ENCODE peak calls at places on chromosomes 7 and 10, in four cellular contexts. One of them, this sample, is unnamed. For H3K4me1, the result is how much of the 10 kb centered on the place peaks cover.

GRCh38 chr10:77416327-77417135 is 221.1 kb downstream of the KCNMA1 start:
- DNase-seq in A549: peak
- DNase-seq in CD8-positive, alpha-beta T cell: no peak
- DNase-seq in left ventricle myocardium inferior: no peak
- DNase-seq in this sample: no peak

GRCh38 chr7:127938588-127938987 is 92.6 kb downstream of the LRRC4 start:
- DNase-seq in CD8-positive, alpha-beta T cell: no peak
- DNase-seq in left ventricle myocardium inferior: no peak
- DNase-seq in A549: peak
- DNase-seq in this sample: no peak

GRCh38 chr10:112799726-112800510 is 150.1 kb upstream of the TCF7L2 start:
- DNase-seq in CD8-positive, alpha-beta T cell: no peak
- DNase-seq in left ventricle myocardium inferior: no peak
- DNase-seq in A549: no peak
- DNase-seq in this sample: no peak

GRCh38 chr7:112001089-112001826 is 204.9 kb downstream of the DOCK4 start:
- DNase-seq in left ventricle myocardium inferior: no peak
- DNase-seq in A549: peak
- DNase-seq in CD8-positive, alpha-beta T cell: no peak
- DNase-seq in this sample: no peak

GRCh38 chr10:113960617-113961260 is 82.9 kb upstream of the ADRB1 start:
- DNase-seq in A549: peak
- DNase-seq in left ventricle myocardium inferior: no peak
- DNase-seq in CD8-positive, alpha-beta T cell: peak
- DNase-seq in this sample: no peak

GRCh38 chr7:57256637-57257375 is 124.6 kb upstream of the ZNF479 start:
- DNase-seq in left ventricle myocardium inferior: no peak
- DNase-seq in CD8-positive, alpha-beta T cell: no peak
- DNase-seq in A549: no peak
- DNase-seq in this sample: no peak

GRCh38 chr7:51012569-51013217 is 230.0 kb upstream of the GRB10 start:
- DNase-seq in CD8-positive, alpha-beta T cell: no peak
- DNase-seq in A549: no peak
- DNase-seq in left ventricle myocardium inferior: no peak
- DNase-seq in this sample: no peak

GRCh38 chr7:29196191-29196590 is 1.6 kb downstream of the CHN2 start:
- DNase-seq in left ventricle myocardium inferior: no peak
- DNase-seq in CD8-positive, alpha-beta T cell: no peak
- DNase-seq in A549: no peak
- DNase-seq in this sample: no peak

GRCh38 chr10:73920084-73920483 is 9.2 kb downstream of the PLAU start:
- DNase-seq in CD8-positive, alpha-beta T cell: no peak
- DNase-seq in A549: no peak
- DNase-seq in left ventricle myocardium inferior: peak
- DNase-seq in this sample: no peak

GRCh38 chr7:12716722-12717121 is 29.3 kb downstream of the ARL4A start:
- DNase-seq in CD8-positive, alpha-beta T cell: no peak
- DNase-seq in left ventricle myocardium inferior: no peak
- DNase-seq in A549: no peak
- DNase-seq in this sample: no peak

GRCh38 chr10:10794056-10794455 is 223.6 kb upstream of the CELF2 start:
- DNase-seq in A549: no peak
- DNase-seq in CD8-positive, alpha-beta T cell: no peak
- DNase-seq in left ventricle myocardium inferior: no peak
- DNase-seq in this sample: no peak

GRCh38 chr7:50718311-50718710 is 64.4 kb downstream of the GRB10 start:
- DNase-seq in left ventricle myocardium inferior: no peak
- DNase-seq in A549: no peak
- DNase-seq in CD8-positive, alpha-beta T cell: no peak
- DNase-seq in this sample: no peak

GRCh38 chr7:3013975-3014792 is 29.5 kb downstream of the CARD11 start:
- DNase-seq in CD8-positive, alpha-beta T cell: no peak
- DNase-seq in A549: no peak
- DNase-seq in left ventricle myocardium inferior: peak
- DNase-seq in this sample: no peak

GRCh38 chr10:117556356-117556755 is 13.8 kb downstream of the EMX2 start:
- DNase-seq in A549: no peak
- DNase-seq in CD8-positive, alpha-beta T cell: no peak
- DNase-seq in left ventricle myocardium inferior: no peak
- DNase-seq in this sample: no peak

GRCh38 chr7:143463556-143463955 is 14.1 kb upstream of the TAS2R41 start:
- DNase-seq in left ventricle myocardium inferior: no peak
- DNase-seq in A549: no peak
- DNase-seq in CD8-positive, alpha-beta T cell: no peak
- DNase-seq in this sample: no peak

GRCh38 chr10:34696423-34696822 is 118.7 kb downstream of the PARD3 start:
- DNase-seq in CD8-positive, alpha-beta T cell: no peak
- DNase-seq in A549: peak
- DNase-seq in left ventricle myocardium inferior: no peak
- DNase-seq in this sample: no peak

GRCh38 chr10:71700735-71701368 is 18.7 kb downstream of the C10orf105 start:
- DNase-seq in left ventricle myocardium inferior: no peak
- DNase-seq in CD8-positive, alpha-beta T cell: no peak
- DNase-seq in A549: no peak
- DNase-seq in this sample: no peak

GRCh38 chr7:6202117-6202516 is 70.3 kb downstream of the CYTH3 start:
- DNase-seq in CD8-positive, alpha-beta T cell: no peak
- DNase-seq in left ventricle myocardium inferior: no peak
- DNase-seq in A549: no peak
- DNase-seq in this sample: no peak

GRCh38 chr7:73870041-73870492 is 9.1 kb downstream of the TMEM270 start:
- DNase-seq in CD8-positive, alpha-beta T cell: no peak
- DNase-seq in left ventricle myocardium inferior: no peak
- DNase-seq in A549: no peak
- DNase-seq in this sample: peak

GRCh38 chr10:1287493-1288480 is 231.6 kb downstream of the WDR37 start:
- DNase-seq in left ventricle myocardium inferior: no peak
- DNase-seq in A549: no peak
- DNase-seq in CD8-positive, alpha-beta T cell: no peak
- DNase-seq in this sample: no peak

GRCh38 chr10:125028291-125028867 is 86.5 kb downstream of the ZRANB1 start:
- DNase-seq in left ventricle myocardium inferior: no peak
- DNase-seq in CD8-positive, alpha-beta T cell: no peak
- DNase-seq in A549: no peak
- DNase-seq in this sample: peak

GRCh38 chr10:106175760-106176377 is 988.6 kb downstream of the SORCS1 start:
- DNase-seq in A549: peak
- DNase-seq in left ventricle myocardium inferior: no peak
- DNase-seq in CD8-positive, alpha-beta T cell: no peak
- DNase-seq in this sample: no peak
- H3K4me3 ChIP-seq in A549: no peak
- H3K4me3 ChIP-seq in left ventricle myocardium inferior: no peak
- H3K4me3 ChIP-seq in CD8-positive, alpha-beta T cell: no peak
- H3K4me3 ChIP-seq in this sample: no peak

DNA sequence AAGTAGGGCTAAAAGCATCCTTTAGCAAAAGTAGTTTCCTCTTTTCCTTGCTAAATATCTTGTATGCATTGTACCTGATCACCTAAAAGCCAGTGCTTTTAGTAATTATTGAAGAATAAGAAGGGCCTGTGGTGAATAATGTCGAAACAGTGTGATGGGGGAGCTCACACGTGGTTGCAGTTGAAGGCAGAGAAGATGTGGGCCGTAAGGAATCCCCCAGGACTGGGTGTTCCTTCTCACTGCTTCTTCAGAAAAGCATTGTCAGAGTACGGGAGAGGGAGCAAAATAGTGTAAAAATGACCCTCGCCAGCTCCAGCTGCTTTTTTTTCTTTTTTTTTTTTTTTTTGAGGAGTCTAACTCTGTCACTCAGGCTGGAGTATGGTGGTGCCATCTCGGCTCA is 201.1 kb downstream of the NSUN6 start:
- DNase-seq in left ventricle myocardium inferior: no peak
- DNase-seq in CD8-positive, alpha-beta T cell: no peak
- DNase-seq in A549: no peak
- DNase-seq in this sample: no peak
- H3K4me1 ChIP-seq in left ventricle myocardium inferior: half or more
- H3K4me1 ChIP-seq in CD8-positive, alpha-beta T cell: under half
- H3K4me1 ChIP-seq in A549: under half
- H3K4me1 ChIP-seq in this sample: under half

GRCh38 chr10:93469454-93469853 is 12.7 kb downstream of the MYOF start:
- DNase-seq in A549: no peak
- DNase-seq in left ventricle myocardium inferior: peak
- DNase-seq in CD8-positive, alpha-beta T cell: no peak
- DNase-seq in this sample: peak

GRCh38 chr10:93471110-93471651 is 11.0 kb downstream of the MYOF start:
- DNase-seq in A549: peak
- DNase-seq in CD8-positive, alpha-beta T cell: no peak
- DNase-seq in left ventricle myocardium inferior: no peak
- DNase-seq in this sample: no peak

GRCh38 chr10:93464826-93465388 is 17.2 kb downstream of the MYOF start:
- DNase-seq in left ventricle myocardium inferior: no peak
- DNase-seq in CD8-positive, alpha-beta T cell: no peak
- DNase-seq in A549: no peak
- DNase-seq in this sample: no peak

GRCh38 chr10:93465806-93466675 is 16.1 kb downstream of the MYOF start:
- DNase-seq in left ventricle myocardium inferior: peak
- DNase-seq in CD8-positive, alpha-beta T cell: no peak
- DNase-seq in A549: peak
- DNase-seq in this sample: peak

GRCh38 chr10:93468532-93469213 is 13.5 kb downstream of the MYOF start:
- DNase-seq in left ventricle myocardium inferior: no peak
- DNase-seq in CD8-positive, alpha-beta T cell: no peak
- DNase-seq in A549: peak
- DNase-seq in this sample: no peak
- H3K27ac ChIP-seq in left ventricle myocardium inferior: peak
- H3K27ac ChIP-seq in CD8-positive, alpha-beta T cell: no peak
- H3K27ac ChIP-seq in A549: peak
- H3K27ac ChIP-seq in this sample: peak

GRCh38 chr7:10121641-10122040 is 852.0 kb upstream of the PHF14 start:
- DNase-seq in CD8-positive, alpha-beta T cell: no peak
- DNase-seq in left ventricle myocardium inferior: no peak
- DNase-seq in A549: no peak
- DNase-seq in this sample: no peak

GRCh38 chr7:10117815-10118214 is 855.9 kb upstream of the PHF14 start:
- DNase-seq in CD8-positive, alpha-beta T cell: no peak
- DNase-seq in A549: no peak
- DNase-seq in left ventricle myocardium inferior: no peak
- DNase-seq in this sample: no peak

DNA sequence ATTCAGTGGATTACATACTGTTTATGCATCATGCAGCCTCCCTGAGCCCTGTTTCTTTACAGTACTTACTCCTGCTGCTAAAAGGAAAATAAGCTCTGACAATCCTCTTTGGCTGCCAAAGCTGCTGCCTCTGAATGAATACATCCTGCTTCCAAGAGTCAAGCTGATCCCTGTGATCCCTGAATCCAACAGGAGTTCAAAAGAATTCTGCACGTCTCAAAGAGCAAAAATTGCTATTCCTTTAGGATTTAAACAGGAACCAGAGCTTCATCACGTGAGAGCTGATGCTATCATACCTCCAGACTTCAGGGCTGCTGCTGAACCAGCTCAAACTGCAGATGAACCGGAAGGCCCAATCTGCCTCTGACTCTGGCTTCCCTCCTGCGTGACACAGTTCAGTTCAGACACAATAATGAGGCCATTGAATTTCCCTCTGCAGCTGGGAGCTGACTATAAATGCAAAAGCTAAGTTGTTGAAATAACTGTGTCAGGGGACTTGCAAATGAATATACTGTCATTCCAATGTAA is 851.0 kb upstream of the PHF14 start:
- DNase-seq in CD8-positive, alpha-beta T cell: no peak
- DNase-seq in left ventricle myocardium inferior: peak
- DNase-seq in A549: no peak
- DNase-seq in this sample: no peak
- H3K4me3 ChIP-seq in CD8-positive, alpha-beta T cell: no peak
- H3K4me3 ChIP-seq in left ventricle myocardium inferior: no peak
- H3K4me3 ChIP-seq in A549: no peak
- H3K4me3 ChIP-seq in this sample: no peak

This sample was measured in aorta.